ENCODE peak calls at places on chromosomes 6 and 20, in four cellular contexts. One of them, this sample, is unnamed.

GRCh38 chr6:21895591-21895990 is 302.0 kb downstream of the SOX4 start:
- DNase-seq in posterior vena cava: no peak
- DNase-seq in endothelial cell: no peak
- DNase-seq in fibroblast of mammary gland: no peak
- DNase-seq in this sample: no peak

GRCh38 chr20:46243707-46244628 is 64.3 kb downstream of the CDH22 start:
- DNase-seq in posterior vena cava: no peak
- DNase-seq in endothelial cell: no peak
- DNase-seq in fibroblast of mammary gland: peak
- DNase-seq in this sample: no peak

GRCh38 chr6:152265651-152266050 is 371.5 kb downstream of the SYNE1 start:
- DNase-seq in posterior vena cava: no peak
- DNase-seq in endothelial cell: no peak
- DNase-seq in fibroblast of mammary gland: no peak
- DNase-seq in this sample: no peak

GRCh38 chr6:145080651-145081050 is 654.7 kb downstream of the EPM2A start:
- DNase-seq in posterior vena cava: no peak
- DNase-seq in endothelial cell: no peak
- DNase-seq in fibroblast of mammary gland: peak
- DNase-seq in this sample: no peak

GRCh38 chr20:16064991-16065707 is 508.1 kb downstream of the KIF16B start:
- DNase-seq in posterior vena cava: no peak
- DNase-seq in endothelial cell: no peak
- DNase-seq in fibroblast of mammary gland: no peak
- DNase-seq in this sample: no peak

GRCh38 chr6:68279793-68280557 is 355.1 kb upstream of the ADGRB3 start:
- DNase-seq in posterior vena cava: no peak
- DNase-seq in endothelial cell: no peak
- DNase-seq in fibroblast of mammary gland: peak
- DNase-seq in this sample: peak

GRCh38 chr20:47188540-47188939 is 168.0 kb downstream of the ZMYND8 start:
- DNase-seq in posterior vena cava: no peak
- DNase-seq in endothelial cell: no peak
- DNase-seq in fibroblast of mammary gland: no peak
- DNase-seq in this sample: no peak

GRCh38 chr6:20413826-20414225 is 12.1 kb downstream of the E2F3 start:
- DNase-seq in posterior vena cava: peak
- DNase-seq in endothelial cell: no peak
- DNase-seq in fibroblast of mammary gland: no peak
- DNase-seq in this sample: no peak

GRCh38 chr6:117399924-117400323 is 25.8 kb downstream of the ROS1 start:
- DNase-seq in posterior vena cava: no peak
- DNase-seq in endothelial cell: no peak
- DNase-seq in fibroblast of mammary gland: no peak
- DNase-seq in this sample: no peak

GRCh38 chr6:100116409-100117194 is 122.6 kb upstream of the MCHR2 start:
- DNase-seq in posterior vena cava: no peak
- DNase-seq in endothelial cell: peak
- DNase-seq in fibroblast of mammary gland: peak
- DNase-seq in this sample: no peak

GRCh38 chr20:32477594-32478512 is 107.3 kb downstream of the NOL4L start:
- DNase-seq in posterior vena cava: peak
- DNase-seq in endothelial cell: no peak
- DNase-seq in fibroblast of mammary gland: no peak
- DNase-seq in this sample: peak

GRCh38 chr20:19739351-19739750 is 18.7 kb upstream of the RIN2 start:
- DNase-seq in posterior vena cava: no peak
- DNase-seq in endothelial cell: no peak
- DNase-seq in fibroblast of mammary gland: no peak
- DNase-seq in this sample: no peak

GRCh38 chr6:100504786-100505737 is 40.3 kb upstream of the SIM1 start:
- DNase-seq in posterior vena cava: no peak
- DNase-seq in endothelial cell: no peak
- DNase-seq in fibroblast of mammary gland: peak
- DNase-seq in this sample: no peak

GRCh38 chr20:7161690-7162089 is 394.2 kb downstream of the BMP2 start:
- DNase-seq in posterior vena cava: no peak
- DNase-seq in endothelial cell: peak
- DNase-seq in fibroblast of mammary gland: no peak
- DNase-seq in this sample: no peak

GRCh38 chr6:43993881-43994523 is 133.2 kb downstream of the MRPL14 start:
- DNase-seq in posterior vena cava: peak
- DNase-seq in endothelial cell: no peak
- DNase-seq in fibroblast of mammary gland: no peak
- DNase-seq in this sample: peak

GRCh38 chr6:147677647-147678046 is 169.2 kb downstream of the SAMD5 start:
- DNase-seq in posterior vena cava: no peak
- DNase-seq in endothelial cell: no peak
- DNase-seq in fibroblast of mammary gland: no peak
- DNase-seq in this sample: no peak

GRCh38 chr6:4518506-4518905 is 257.7 kb upstream of the CDYL start:
- DNase-seq in posterior vena cava: no peak
- DNase-seq in endothelial cell: no peak
- DNase-seq in fibroblast of mammary gland: peak
- DNase-seq in this sample: no peak

GRCh38 chr20:3932277-3933073 is 43.3 kb downstream of the PANK2 start:
- DNase-seq in posterior vena cava: no peak
- DNase-seq in endothelial cell: no peak
- DNase-seq in fibroblast of mammary gland: peak
- DNase-seq in this sample: no peak

GRCh38 chr6:160365117-160365516 is 16.9 kb downstream of the SLC22A3 start:
- DNase-seq in posterior vena cava: no peak
- DNase-seq in endothelial cell: no peak
- DNase-seq in fibroblast of mammary gland: no peak
- DNase-seq in this sample: no peak

GRCh38 chr20:62875419-62876355 is 14.1 kb upstream of the TCFL5 start:
- DNase-seq in posterior vena cava: peak
- DNase-seq in endothelial cell: peak
- DNase-seq in fibroblast of mammary gland: peak
- DNase-seq in this sample: peak

GRCh38 chr20:62935968-62936585 is 1.9 kb upstream of the GID8 start:
- DNase-seq in posterior vena cava: no peak
- DNase-seq in endothelial cell: no peak
- DNase-seq in fibroblast of mammary gland: no peak
- DNase-seq in this sample: peak

GRCh38 chr6:77025824-77026223 is 437.5 kb downstream of the HTR1B start:
- DNase-seq in posterior vena cava: no peak
- DNase-seq in endothelial cell: no peak
- DNase-seq in fibroblast of mammary gland: no peak
- DNase-seq in this sample: no peak

GRCh38 chr6:42790549-42791181 is 8.8 kb downstream of the BICRAL start:
- DNase-seq in posterior vena cava: no peak
- DNase-seq in endothelial cell: no peak
- DNase-seq in fibroblast of mammary gland: no peak
- DNase-seq in this sample: no peak

GRCh38 chr6:101486124-101486523 is 92.6 kb downstream of the GRIK2 start:
- DNase-seq in posterior vena cava: no peak
- DNase-seq in endothelial cell: no peak
- DNase-seq in fibroblast of mammary gland: no peak
- DNase-seq in this sample: no peak

GRCh38 chr6:431504-431903 is 40.0 kb downstream of the IRF4 start:
- DNase-seq in posterior vena cava: peak
- DNase-seq in endothelial cell: no peak
- DNase-seq in fibroblast of mammary gland: no peak
- DNase-seq in this sample: no peak

GRCh38 chr6:72522735-72523141 is 99.1 kb upstream of the KCNQ5 start:
- DNase-seq in posterior vena cava: no peak
- DNase-seq in endothelial cell: peak
- DNase-seq in fibroblast of mammary gland: no peak
- DNase-seq in this sample: no peak

GRCh38 chr6:119633461-119633860 is 283.9 kb upstream of the MAN1A1 start:
- DNase-seq in posterior vena cava: no peak
- DNase-seq in endothelial cell: no peak
- DNase-seq in fibroblast of mammary gland: no peak
- DNase-seq in this sample: no peak

GRCh38 chr20:32368930-32369329 is 10.8 kb downstream of the ASXL1 start:
- DNase-seq in posterior vena cava: no peak
- DNase-seq in endothelial cell: no peak
- DNase-seq in fibroblast of mammary gland: no peak
- DNase-seq in this sample: no peak

GRCh38 chr6:166242888-166243287 is 65.3 kb downstream of the PRR18 start:
- DNase-seq in posterior vena cava: no peak
- DNase-seq in endothelial cell: no peak
- DNase-seq in fibroblast of mammary gland: no peak
- DNase-seq in this sample: no peak

GRCh38 chr6:2749972-2750600 is 636 bp downstream of the MYLK4 start:
- DNase-seq in posterior vena cava: no peak
- DNase-seq in endothelial cell: peak
- DNase-seq in fibroblast of mammary gland: peak
- DNase-seq in this sample: no peak

GRCh38 chr6:138514860-138515540 is 15.7 kb upstream of the NHSL1 start:
- DNase-seq in posterior vena cava: no peak
- DNase-seq in endothelial cell: no peak
- DNase-seq in fibroblast of mammary gland: no peak
- DNase-seq in this sample: no peak